ENCODE peak calls at places on chromosomes 7 and 10, in ten cellular contexts. Z is stomach, F is sigmoid colon, S is tibial nerve, E is H1, R is A549, U is transverse colon, J is GM12878, P is esophagus muscularis mucosa, D is suprapubic skin. W is an unnamed sample.

GRCh38 chr7:35260254-35260653 is 6.4 kb upstream of the TBX20 start:
- DNase-seq in Z (no peak), U (no peak), E (no peak), D (no peak), R (no peak), P (no peak), S (no peak), F (no peak), J (no peak), W (no peak)

GRCh38 chr7:17680943-17681351 is 259.3 kb downstream of the SNX13 start:
- DNase-seq in R (no peak), U (no peak), D (no peak), F (no peak), J (no peak), E (no peak), P (no peak), Z (no peak), S (no peak), W (no peak)

GRCh38 chr10:49164587-49165188 is 23.5 kb downstream of the TMEM273 start:
- DNase-seq in U (no peak), D (no peak), R (peak; percentile 13), Z (no peak), J (no peak), F (no peak), S (no peak), E (no peak), P (no peak), W (peak; percentile 39)

GRCh38 chr7:142876991-142877910 is 8.3 kb downstream of the TRPV6 start:
- DNase-seq in F (no peak), J (no peak), U (no peak), E (no peak), R (no peak), S (no peak), D (peak; percentile 68), P (no peak), Z (no peak), W (no peak)

GRCh38 chr7:94277236-94277635 is 117.5 kb upstream of the COL1A2 start:
- DNase-seq in S (no peak), Z (no peak), P (no peak), J (no peak), R (no peak), E (no peak), U (no peak), F (no peak), D (no peak), W (no peak)

GRCh38 chr10:63467833-63468232 is 2.1 kb upstream of the JMJD1C start:
- DNase-seq in J (no peak), U (no peak), P (no peak), R (no peak), F (no peak), E (no peak), D (no peak), S (no peak), Z (no peak), W (no peak)

GRCh38 chr10:126272526-126272925 is 115.8 kb downstream of the ADAM12 start:
- DNase-seq in E (no peak), J (no peak), S (no peak), P (no peak), R (no peak), Z (no peak), F (no peak), D (no peak), U (no peak), W (no peak)

GRCh38 chr10:52729259-52730104 is 43.1 kb downstream of the MBL2 start:
- DNase-seq in E (no peak), D (no peak), S (no peak), Z (no peak), U (no peak), J (no peak), P (no peak), F (no peak), R (peak; percentile 35), W (no peak)

GRCh38 chr10:69794673-69795072 is 7.0 kb upstream of the COL13A1 start:
- DNase-seq in U (no peak), D (no peak), J (no peak), E (no peak), S (no peak), Z (no peak), P (no peak), R (no peak), F (no peak), W (no peak)

GRCh38 chr10:79104264-79104954 is 35.6 kb downstream of the ZMIZ1 start:
- DNase-seq in P (no peak), D (no peak), R (no peak), J (no peak), Z (peak; percentile 75), U (no peak), E (no peak), F (peak; percentile 90), S (peak; percentile 66), W (peak; percentile 92)

GRCh38 chr10:74936577-74937445 is 110.4 kb downstream of the KAT6B start:
- DNase-seq in D (no peak), Z (no peak), J (no peak), U (no peak), S (no peak), F (no peak), P (no peak), R (no peak), E (no peak), W (no peak)

GRCh38 chr10:21953585-21954057 is 49.9 kb downstream of the DNAJC1 start:
- DNase-seq in R (peak; percentile 57), F (no peak), J (no peak), U (no peak), D (no peak), S (no peak), Z (no peak), E (no peak), P (no peak), W (no peak)

GRCh38 chr7:155283565-155284194 is 14.0 kb upstream of the INSIG1 start:
- DNase-seq in S (no peak), R (no peak), P (no peak), D (no peak), Z (no peak), E (no peak), F (no peak), J (peak; percentile 38), U (no peak), W (no peak)

GRCh38 chr7:36887969-36888368 is 163.7 kb upstream of the AOAH start:
- DNase-seq in P (no peak), Z (no peak), J (no peak), R (no peak), U (no peak), E (no peak), F (no peak), S (no peak), D (no peak), W (no peak)

GRCh38 chr7:70156052-70156451 is 557.8 kb downstream of the AUTS2 start:
- DNase-seq in E (no peak), Z (no peak), F (no peak), D (no peak), R (no peak), P (no peak), J (no peak), S (no peak), U (no peak), W (no peak)

GRCh38 chr7:135286876-135287275 is 53.2 kb downstream of the STRA8 start:
- DNase-seq in U (no peak), F (peak; percentile 21), D (peak; percentile 15), S (no peak), Z (no peak), J (no peak), R (no peak), E (no peak), P (no peak), W (no peak)

GRCh38 chr7:135290594-135290993 is 57.0 kb downstream of the STRA8 start:
- DNase-seq in P (no peak), S (no peak), R (no peak), D (no peak), U (no peak), F (peak; percentile 45), J (no peak), Z (no peak), E (no peak), W (no peak)

GRCh38 chr7:135291809-135292253 is 58.2 kb downstream of the STRA8 start:
- DNase-seq in U (no peak), F (no peak), J (no peak), E (no peak), S (no peak), Z (no peak), P (no peak), R (peak; percentile 62), D (no peak), W (no peak)
- TF ChIP-seq EP300 in U (no peak), F (no peak), J (no peak), E (no peak), S (no peak), Z (no peak), P (no peak), R (no peak), D (no peak), W (no peak)

GRCh38 chr7:13990984-13991790 is 1.7 kb upstream of the ETV1 start:
- DNase-seq in E (peak; percentile 97), P (peak; percentile 99), J (peak; percentile 13), F (peak; percentile 98), U (peak; percentile 92), D (peak; percentile 97), Z (peak; percentile 91), R (peak; percentile 87), S (peak; percentile 99), W (peak; percentile 90)
- TF ChIP-seq POLR2A in E (peak; percentile 58), P (no peak), J (no peak), F (no peak), U (peak; percentile 26), D (no peak), Z (no peak), R (no peak), S (peak; percentile 53), W (no peak)

GRCh38 chr7:42080831-42081230 is 156.2 kb downstream of the GLI3 start:
- DNase-seq in Z (no peak), S (no peak), E (no peak), R (no peak), F (no peak), J (no peak), U (no peak), D (no peak), P (no peak), W (no peak)
- TF ChIP-seq EP300 in Z (no peak), S (no peak), E (no peak), R (no peak), F (no peak), J (no peak), U (no peak), D (no peak), P (no peak), W (no peak)

DNA sequence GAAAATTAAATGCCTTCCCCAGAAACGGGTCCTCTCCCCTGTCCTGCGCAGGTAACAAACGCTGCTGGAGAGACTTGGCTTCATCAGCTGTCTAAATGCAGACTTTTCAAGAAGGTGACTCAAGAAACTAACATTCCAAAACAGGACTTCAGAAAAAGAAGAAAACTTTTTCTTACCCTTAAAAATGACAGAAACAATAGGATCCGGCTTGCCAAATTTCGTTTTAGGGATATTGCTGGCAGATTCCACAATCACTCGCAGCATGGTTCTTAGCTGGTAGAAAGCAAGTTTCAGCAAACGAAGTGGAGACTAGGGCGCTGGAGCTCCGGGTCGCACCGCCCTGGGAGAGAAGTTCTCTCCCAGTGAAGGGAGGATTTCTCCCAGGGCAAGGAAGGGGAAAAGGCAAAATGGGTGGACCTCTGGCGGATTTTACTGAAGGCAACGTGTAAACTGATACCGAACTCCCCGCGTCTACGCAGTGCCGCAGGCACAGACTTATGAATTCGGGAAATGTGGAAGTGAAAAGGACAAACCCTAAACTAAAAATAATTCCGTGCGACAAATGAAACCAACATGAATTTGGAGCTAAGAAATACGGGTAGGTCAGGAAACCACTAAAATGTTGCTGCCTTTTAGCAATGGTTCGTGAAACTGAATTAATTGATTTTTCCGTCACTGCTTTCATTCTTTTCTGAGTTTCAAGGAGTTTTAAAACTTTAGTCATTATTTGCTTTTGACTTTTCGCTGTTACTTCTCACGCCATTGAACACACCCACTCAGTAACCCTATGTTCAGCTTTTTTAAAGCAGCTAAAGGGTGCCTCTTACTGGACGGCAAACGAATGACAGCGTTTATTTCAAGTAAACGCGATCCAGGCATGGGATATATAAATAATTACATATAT is at the start of gene MYOF:
- DNase-seq in F (peak; percentile 88), E (no peak), P (peak; percentile 92), J (peak; percentile 50), R (peak; percentile 87), D (no peak), U (peak; percentile 65), S (peak; percentile 74), Z (peak; percentile 54), W (peak; percentile 73)
- TF ChIP-seq POLR2A in F (peak; percentile 78), E (no peak), P (peak; percentile 63), J (no peak), R (peak; percentile 68), D (no peak), U (peak; percentile 74), S (peak; percentile 70), Z (no peak), W (peak; percentile 48)